ENCODE peak calls at places on chromosomes 7 and 10, in eight cellular contexts. One of them, this sample, is unnamed.

GRCh38 chr7:42238709-42239395 is 1.8 kb upstream of the GLI3 start:
- DNase-seq in T-helper 2 cell treated with Interferon-gamma antibody and Interleukin-4, amounts not matched to agents 5 μg/mL and 100 μg/mL, for 36 hours: no peak
- DNase-seq in neural progenitor cell: peak
- DNase-seq in T47D: no peak
- DNase-seq in astrocyte of the spinal cord: peak
- DNase-seq in coronary artery: no peak
- DNase-seq in psoas muscle: no peak
- DNase-seq in NCI-H1436: no peak
- DNase-seq in this sample: no peak

GRCh38 chr7:142632291-142633134 is 116.8 kb upstream of the PRSS1 start:
- DNase-seq in T-helper 2 cell treated with Interferon-gamma antibody and Interleukin-4, amounts not matched to agents 5 μg/mL and 100 μg/mL, for 36 hours: peak
- DNase-seq in neural progenitor cell: peak
- DNase-seq in T47D: peak
- DNase-seq in astrocyte of the spinal cord: peak
- DNase-seq in coronary artery: no peak
- DNase-seq in psoas muscle: no peak
- DNase-seq in NCI-H1436: peak
- DNase-seq in this sample: peak

GRCh38 chr7:100545636-100546128 is 6.7 kb downstream of the AGFG2 start:
- DNase-seq in T-helper 2 cell treated with Interferon-gamma antibody and Interleukin-4, amounts not matched to agents 5 μg/mL and 100 μg/mL, for 36 hours: peak
- DNase-seq in neural progenitor cell: peak
- DNase-seq in T47D: no peak
- DNase-seq in astrocyte of the spinal cord: peak
- DNase-seq in coronary artery: peak
- DNase-seq in psoas muscle: no peak
- DNase-seq in NCI-H1436: no peak
- DNase-seq in this sample: peak

GRCh38 chr7:100588438-100588837 is 2.3 kb downstream of the FBXO24 start:
- DNase-seq in T-helper 2 cell treated with Interferon-gamma antibody and Interleukin-4, amounts not matched to agents 5 μg/mL and 100 μg/mL, for 36 hours: no peak
- DNase-seq in neural progenitor cell: peak
- DNase-seq in T47D: no peak
- DNase-seq in astrocyte of the spinal cord: no peak
- DNase-seq in coronary artery: no peak
- DNase-seq in psoas muscle: no peak
- DNase-seq in NCI-H1436: no peak
- DNase-seq in this sample: no peak

GRCh38 chr7:98418636-98419315 is 17.9 kb upstream of the BAIAP2L1 start:
- DNase-seq in T-helper 2 cell treated with Interferon-gamma antibody and Interleukin-4, amounts not matched to agents 5 μg/mL and 100 μg/mL, for 36 hours: peak
- DNase-seq in neural progenitor cell: no peak
- DNase-seq in T47D: peak
- DNase-seq in astrocyte of the spinal cord: peak
- DNase-seq in coronary artery: no peak
- DNase-seq in psoas muscle: no peak
- DNase-seq in NCI-H1436: no peak
- DNase-seq in this sample: peak

GRCh38 chr7:116327751-116328150 is 117.4 kb downstream of the TES start:
- DNase-seq in T-helper 2 cell treated with Interferon-gamma antibody and Interleukin-4, amounts not matched to agents 5 μg/mL and 100 μg/mL, for 36 hours: no peak
- DNase-seq in neural progenitor cell: no peak
- DNase-seq in T47D: no peak
- DNase-seq in astrocyte of the spinal cord: peak
- DNase-seq in coronary artery: no peak
- DNase-seq in psoas muscle: no peak
- DNase-seq in NCI-H1436: no peak
- DNase-seq in this sample: peak

GRCh38 chr7:127587663-127588018 is 570 bp upstream of the ARF5 start:
- DNase-seq in T-helper 2 cell treated with Interferon-gamma antibody and Interleukin-4, amounts not matched to agents 5 μg/mL and 100 μg/mL, for 36 hours: no peak
- DNase-seq in neural progenitor cell: no peak
- DNase-seq in T47D: no peak
- DNase-seq in astrocyte of the spinal cord: no peak
- DNase-seq in coronary artery: no peak
- DNase-seq in psoas muscle: peak
- DNase-seq in NCI-H1436: no peak
- DNase-seq in this sample: no peak

GRCh38 chr10:14384915-14385314 is 54.2 kb upstream of the FRMD4A start:
- DNase-seq in T-helper 2 cell treated with Interferon-gamma antibody and Interleukin-4, amounts not matched to agents 5 μg/mL and 100 μg/mL, for 36 hours: no peak
- DNase-seq in neural progenitor cell: no peak
- DNase-seq in T47D: no peak
- DNase-seq in astrocyte of the spinal cord: no peak
- DNase-seq in coronary artery: no peak
- DNase-seq in psoas muscle: no peak
- DNase-seq in NCI-H1436: no peak
- DNase-seq in this sample: no peak

GRCh38 chr7:100835903-100836811 is 8.8 kb upstream of the EPHB4 start:
- DNase-seq in T-helper 2 cell treated with Interferon-gamma antibody and Interleukin-4, amounts not matched to agents 5 μg/mL and 100 μg/mL, for 36 hours: no peak
- DNase-seq in neural progenitor cell: peak
- DNase-seq in T47D: no peak
- DNase-seq in astrocyte of the spinal cord: no peak
- DNase-seq in coronary artery: no peak
- DNase-seq in psoas muscle: peak
- DNase-seq in NCI-H1436: peak
- DNase-seq in this sample: no peak